ENCODE peak calls at places on chromosome 2, in six cellular contexts. V is Caco-2, X is lower lobe of right lung, R is non-pigmented ciliary epithelial cell, D is Calu3, P is NCI-H460. W is an unnamed sample.

GRCh38 chr2:190469770-190470169 is 61.6 kb downstream of the MFSD6 start:
- DNase-seq in D (peak), X (no peak), R (no peak), V (no peak), P (no peak), W (no peak)

GRCh38 chr2:111194835-111195621 is 74.3 kb downstream of the BCL2L11 start:
- DNase-seq in R (no peak), X (no peak), V (no peak), D (no peak), P (no peak), W (no peak)

GRCh38 chr2:237161239-237161638 is 75.5 kb downstream of the COPS8 start:
- DNase-seq in D (no peak), X (no peak), V (no peak), R (no peak), P (no peak), W (no peak)

GRCh38 chr2:67528320-67528719 is 131.2 kb downstream of the ETAA1 start:
- DNase-seq in R (no peak), X (no peak), P (no peak), V (no peak), D (no peak), W (no peak)

GRCh38 chr2:100893753-100894530 is 74.0 kb downstream of the NPAS2 start:
- DNase-seq in R (no peak), V (peak), X (no peak), P (peak), D (peak), W (peak)

GRCh38 chr2:237951878-237952277 is 14.9 kb upstream of the UBE2F start:
- DNase-seq in P (no peak), R (no peak), V (no peak), D (no peak), X (no peak), W (no peak)

GRCh38 chr2:16553222-16553621 is 112.4 kb downstream of the CYRIA start:
- DNase-seq in D (peak), V (peak), X (no peak), R (no peak), P (peak), W (no peak)

GRCh38 chr2:101983486-101983885 is 8.3 kb upstream of the IL1R2 start:
- DNase-seq in V (no peak), P (no peak), X (no peak), R (no peak), D (no peak), W (no peak)

GRCh38 chr2:112642961-112643360 is 2.8 kb upstream of the SLC20A1 start:
- DNase-seq in R (no peak), P (no peak), D (no peak), V (no peak), X (no peak), W (no peak)

GRCh38 chr2:115414461-115414860 is 972.0 kb downstream of the DPP10 start:
- DNase-seq in V (no peak), X (no peak), P (no peak), R (no peak), D (no peak), W (no peak)

GRCh38 chr2:234821946-234822470 is 129.8 kb upstream of the SH3BP4 start:
- DNase-seq in P (no peak), V (no peak), R (no peak), X (no peak), D (no peak), W (no peak)

GRCh38 chr2:240215676-240216051 is 75.2 kb upstream of the OTOS start:
- DNase-seq in R (no peak), D (no peak), V (no peak), P (no peak), X (no peak), W (no peak)

GRCh38 chr2:160062283-160063005 is at the start of gene PLA2R1:
- DNase-seq in D (peak), R (no peak), V (peak), X (peak), P (peak), W (no peak)

GRCh38 chr2:207320381-207321159 is 154.8 kb upstream of the KLF7 start:
- DNase-seq in R (no peak), V (no peak), X (no peak), D (no peak), P (peak), W (no peak)

GRCh38 chr2:85761512-85761944 is 7.7 kb downstream of the ATOH8 start:
- DNase-seq in V (no peak), P (no peak), X (no peak), D (no peak), R (no peak), W (no peak)

GRCh38 chr2:120447122-120447785 is 101.3 kb downstream of the INHBB start:
- DNase-seq in V (no peak), R (no peak), D (no peak), P (no peak), X (no peak), W (no peak)